ENCODE peak calls at places on chromosomes 1 and 21, in five cellular contexts. K, M, Q, E and V are unnamed samples. For H3K9me3, the result is how much of the 10 kb centered on the place peaks cover.

GRCh38 chr1:200334661-200335256 is 75.1 kb downstream of the ZNF281 start:
- DNase-seq in E (no peak), Q (no peak), K (no peak), M (no peak), V (no peak)

GRCh38 chr1:237062976-237063375 is 21.0 kb downstream of the RYR2 start:
- DNase-seq in Q (no peak), K (no peak), M (no peak), E (no peak), V (no peak)

GRCh38 chr1:41358152-41358937 is 2.9 kb upstream of the FOXO6 start:
- DNase-seq in M (no peak), K (peak), E (no peak), Q (no peak), V (no peak)

GRCh38 chr1:7960165-7960564 is 1.3 kb upstream of the PARK7 start:
- DNase-seq in Q (no peak), E (no peak), M (no peak), K (no peak), V (no peak)

GRCh38 chr1:224325959-224326358 is 4.0 kb downstream of the NVL start:
- DNase-seq in E (no peak), Q (no peak), K (no peak), M (no peak), V (no peak)

GRCh38 chr21:36235058-36235582 is 78.5 kb downstream of the DOP1B start:
- DNase-seq in Q (no peak), E (no peak), K (no peak), M (no peak), V (no peak)

GRCh38 chr21:45534591-45535331 is 7.5 kb downstream of the SLC19A1 start:
- DNase-seq in E (no peak), M (peak), K (peak), Q (no peak), V (no peak)

GRCh38 chr1:161962094-161962887 is 61.4 kb downstream of the OLFML2B start:
- DNase-seq in M (no peak), E (no peak), K (no peak), Q (no peak), V (no peak)

GRCh38 chr1:71399594-71399993 is 318.8 kb upstream of the ZRANB2 start:
- DNase-seq in K (no peak), M (no peak), E (no peak), Q (no peak), V (no peak)

GRCh38 chr21:45523411-45524101 is 18.7 kb downstream of the SLC19A1 start:
- DNase-seq in Q (no peak), M (peak), K (no peak), E (no peak), V (peak)

GRCh38 chr1:180571832-180572636 is 13.3 kb downstream of the OVAAL start:
- DNase-seq in Q (no peak), K (no peak), E (no peak), M (no peak), V (no peak)

GRCh38 chr1:196400478-196401453 is 207.5 kb downstream of the KCNT2 start:
- DNase-seq in M (peak), K (peak), E (no peak), Q (no peak), V (no peak)

GRCh38 chr1:247077234-247077633 is 1.4 kb downstream of the ZNF670 start:
- DNase-seq in E (no peak), K (no peak), Q (no peak), M (no peak), V (no peak)

GRCh38 chr1:20164694-20165202 is 21.1 kb upstream of the UBXN10 start:
- DNase-seq in M (no peak), K (peak), Q (no peak), E (no peak), V (no peak)

GRCh38 chr1:223838125-223838854 is 7.5 kb downstream of the TP53BP2 start:
- DNase-seq in E (no peak), M (no peak), Q (no peak), K (no peak), V (no peak)

GRCh38 chr1:178653091-178653490 is 72.0 kb upstream of the RALGPS2 start:
- DNase-seq in Q (no peak), M (no peak), K (no peak), E (no peak), V (no peak)

GRCh38 chr1:174912243-174912642 is 87.5 kb upstream of the CACYBP start:
- DNase-seq in E (no peak), K (no peak), Q (no peak), M (no peak), V (no peak)

GRCh38 chr21:26082549-26082948 is 88.0 kb downstream of the APP start:
- DNase-seq in E (no peak), K (no peak), Q (no peak), M (no peak), V (no peak)

GRCh38 chr1:203325418-203326091 is 20.2 kb downstream of the BTG2 start:
- DNase-seq in K (peak), Q (no peak), M (no peak), E (no peak), V (no peak)

GRCh38 chr1:47867447-47868347 is 129.5 kb downstream of the TRABD2B start:
- DNase-seq in K (no peak), E (no peak), M (no peak), Q (no peak), V (no peak)

GRCh38 chr1:47866631-47867446 is 130.3 kb downstream of the TRABD2B start:
- DNase-seq in K (no peak), Q (no peak), M (no peak), E (no peak), V (no peak)

GRCh38 chr1:47868348-47868676 is 128.9 kb downstream of the TRABD2B start:
- DNase-seq in K (no peak), Q (no peak), E (no peak), M (no peak), V (no peak)

GRCh38 chr1:47870480-47870879 is 126.7 kb downstream of the TRABD2B start:
- DNase-seq in K (no peak), E (no peak), Q (no peak), M (no peak), V (no peak)

DNA sequence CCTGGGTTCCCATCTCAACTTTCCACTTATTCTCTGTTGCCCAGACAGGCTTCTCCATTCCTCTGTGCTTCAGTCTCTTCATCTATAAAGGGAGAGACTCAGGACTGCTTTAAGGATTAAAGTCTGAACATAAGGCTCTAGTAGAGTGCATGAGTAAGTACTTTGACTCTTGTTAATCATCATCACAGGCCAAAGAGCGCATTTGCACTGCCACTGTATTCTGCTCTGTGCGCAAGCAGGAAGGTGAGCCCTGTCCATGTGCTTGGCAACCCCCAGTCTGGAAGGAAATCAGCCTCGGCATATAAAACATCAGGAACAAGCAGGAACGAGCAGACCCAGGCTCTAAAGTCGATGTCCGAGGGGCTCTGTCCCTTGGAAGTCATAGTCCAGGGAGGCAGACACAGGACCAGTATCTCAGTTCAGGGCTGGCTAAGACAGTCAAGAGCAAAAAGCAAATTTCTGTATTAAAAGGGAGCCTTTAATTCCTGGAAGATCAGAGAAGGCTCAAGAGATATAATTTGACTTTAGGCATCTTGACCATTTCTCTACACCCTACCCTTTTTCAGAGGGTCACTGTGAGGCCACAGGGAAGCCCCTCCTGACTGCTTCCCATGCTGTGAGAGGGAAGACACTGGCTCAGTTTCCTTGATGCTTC is 131.2 kb downstream of the TRABD2B start:
- DNase-seq in M (no peak), E (no peak), Q (no peak), K (peak), V (no peak)
- H3K9me3 ChIP-seq in M (under half), E (under half), Q (under half), K (under half), V (under half)

GRCh38 chr1:93584238-93585003 is 97.2 kb downstream of the BCAR3 start:
- DNase-seq in M (peak), Q (no peak), E (no peak), K (no peak), V (no peak)
- H3K9me3 ChIP-seq in M (under half), Q (under half), E (under half), K (under half), V (under half)

DNA sequence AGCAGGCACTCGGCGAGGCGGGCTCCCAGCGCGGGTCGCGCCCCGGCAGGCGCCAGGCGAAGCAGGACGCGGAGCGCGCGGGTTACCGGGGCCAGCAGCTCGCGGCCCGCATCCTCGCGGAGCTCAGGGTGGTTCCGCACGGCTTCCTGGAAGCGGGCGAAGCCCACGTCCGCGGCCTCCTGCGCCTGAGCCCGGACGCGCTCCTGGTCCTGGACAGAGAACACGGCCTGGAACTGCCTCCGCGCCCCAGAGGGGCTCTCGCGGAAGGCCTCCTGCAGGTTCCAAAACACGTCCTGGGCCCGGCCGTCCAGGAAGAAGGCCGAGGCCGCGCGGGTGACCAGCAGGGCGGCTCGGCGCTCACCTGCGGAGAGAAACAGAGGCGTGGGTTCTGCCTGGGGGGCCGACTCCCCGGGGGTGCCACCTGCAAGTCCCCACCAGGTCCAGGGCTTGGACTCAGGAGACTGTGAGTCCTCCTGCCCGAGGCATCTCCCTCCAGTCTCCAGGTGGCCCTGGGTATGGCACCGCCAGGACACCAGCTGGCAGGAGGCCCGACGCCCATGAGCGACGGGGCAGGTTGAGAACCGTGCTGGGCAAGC is 11.4 kb downstream of the TTC34 start:
- DNase-seq in E (no peak), K (no peak), M (no peak), Q (no peak), V (no peak)
- H3K9me3 ChIP-seq in E (under half), K (under half), M (under half), Q (under half), V (under half)

DNA sequence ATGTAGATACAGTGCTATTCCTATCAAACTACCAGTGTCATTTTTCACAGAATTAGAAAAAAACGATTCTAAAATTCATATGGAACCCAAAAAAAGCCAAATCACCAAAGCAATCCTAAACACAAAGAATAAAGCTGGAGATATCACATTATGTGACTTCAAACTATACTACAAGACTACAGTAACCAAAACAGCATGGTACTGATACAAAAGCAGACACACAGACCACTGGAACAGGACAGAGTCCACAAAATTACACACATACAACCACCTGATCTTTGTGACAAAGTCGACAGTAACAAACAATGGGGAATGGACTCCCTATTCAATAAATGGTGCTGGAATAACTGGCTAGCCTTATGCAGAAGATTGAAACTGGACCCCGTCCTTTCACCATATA is 71.4 kb upstream of the ZNF326 start:
- DNase-seq in Q (no peak), M (no peak), K (no peak), E (no peak), V (no peak)
- H3K9me3 ChIP-seq in Q (under half), M (under half), K (under half), E (under half), V (under half)

GRCh38 chr1:77175230-77175844 is 43.9 kb downstream of the PIGK start:
- DNase-seq in Q (no peak), K (no peak), M (no peak), E (no peak), V (no peak)

GRCh38 chr1:77182083-77182482 is 37.1 kb downstream of the PIGK start:
- DNase-seq in E (no peak), K (no peak), M (no peak), Q (no peak), V (no peak)

GRCh38 chr1:77179632-77180031 is 39.6 kb downstream of the PIGK start:
- DNase-seq in Q (no peak), M (no peak), K (no peak), E (no peak), V (no peak)
- H3K9me3 ChIP-seq in Q (under half), M (under half), K (under half), E (under half), V (under half)

DNA sequence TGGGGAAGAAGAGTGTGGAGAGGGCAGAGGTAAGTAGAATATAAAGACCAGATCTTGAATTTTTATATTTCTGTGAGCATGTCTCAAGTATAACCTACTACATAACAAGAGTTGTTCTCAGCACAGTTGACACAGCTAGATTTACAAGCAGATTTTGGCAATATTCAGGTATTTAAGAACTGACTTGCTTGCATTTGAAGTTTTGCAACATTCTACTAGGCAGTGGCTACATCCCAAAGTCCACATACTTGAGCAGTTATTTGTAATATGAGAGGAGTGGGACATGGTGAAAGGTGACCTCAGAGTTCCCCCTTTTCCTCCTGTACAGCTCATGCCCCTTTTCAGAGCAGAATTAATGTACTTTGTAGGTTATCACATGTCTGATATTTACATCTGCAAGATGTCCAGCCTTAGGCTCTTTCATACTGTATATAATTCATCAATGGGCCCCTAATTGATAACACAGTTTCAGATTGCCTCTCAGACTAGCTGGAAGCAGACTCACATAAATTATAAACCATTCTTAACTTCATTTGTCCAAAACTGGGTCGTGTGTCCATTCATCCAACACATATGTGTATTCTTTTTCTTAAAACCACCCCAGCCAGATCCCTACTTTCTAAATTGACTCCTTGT is 136.7 kb upstream of the RAVER2 start:
- DNase-seq in M (no peak), E (no peak), K (no peak), Q (no peak), V (no peak)
- H3K9me3 ChIP-seq in M (under half), E (under half), K (under half), Q (under half), V (under half)

GRCh38 chr1:3114846-3115245 is 45.8 kb downstream of the PRDM16 start:
- DNase-seq in M (no peak), K (no peak), Q (no peak), E (no peak), V (no peak)

GRCh38 chr1:3116150-3116510 is 47.1 kb downstream of the PRDM16 start:
- DNase-seq in K (no peak), Q (no peak), M (no peak), E (no peak), V (no peak)

GRCh38 chr1:3115275-3116149 is 46.5 kb downstream of the PRDM16 start:
- DNase-seq in K (no peak), E (no peak), Q (no peak), M (no peak), V (no peak)

GRCh38 chr1:3117879-3118278 is 48.9 kb downstream of the PRDM16 start:
- DNase-seq in Q (no peak), K (no peak), M (no peak), E (no peak), V (no peak)

GRCh38 chr1:3116560-3116959 is 47.6 kb downstream of the PRDM16 start:
- DNase-seq in Q (no peak), K (no peak), E (no peak), M (no peak), V (no peak)
- H3K9me3 ChIP-seq in Q (under half), K (under half), E (under half), M (under half), V (under half)